ENCODE peak calls at places on chromosomes 16 and 17, in ten cellular contexts. M is NCI-H446; R is activated T-cell treated with anti-CD3 and anti-CD28 coated beads for 24 hours; K is dorsolateral prefrontal cortex; V is stomach; J is NCI-H1436; D is activated naive CD8-positive, alpha-beta T cell treated with anti-CD3 and anti-CD28 coated beads, Interleukin-2, amount 50 U/mL, for 24 hours; X is HTR-8/SVneo; W is astrocyte of the spinal cord; I is GM03348. H is an unnamed sample.

GRCh38 chr17:77826132-77826873 is 132.2 kb upstream of the TNRC6C start:
- DNase-seq in M (no peak), R (no peak), K (peak), V (no peak), J (no peak), D (no peak), X (no peak), W (no peak), I (no peak), H (no peak)

GRCh38 chr17:43018008-43018853 is 4.0 kb downstream of the VAT1 start:
- DNase-seq in M (no peak), R (no peak), K (no peak), V (no peak), J (peak), D (no peak), X (no peak), W (peak), I (no peak), H (no peak)

GRCh38 chr17:38748329-38749221 is at the start of gene PCGF2:
- DNase-seq in M (peak), R (no peak), K (peak), V (peak), J (peak), D (no peak), X (peak), W (peak), I (peak), H (peak)

GRCh38 chr16:180101-180920 is at the start of gene HBQ1:
- DNase-seq in M (no peak), R (no peak), K (no peak), V (no peak), J (peak), D (peak), X (peak), W (peak), I (peak), H (no peak)

GRCh38 chr16:67961551-67961957 is 6.9 kb downstream of the SLC12A4 start:
- DNase-seq in M (no peak), R (no peak), K (no peak), V (peak), J (peak), D (no peak), X (no peak), W (no peak), I (no peak), H (no peak)

GRCh38 chr16:20711277-20711911 is 13.9 kb upstream of the ACSM1 start:
- DNase-seq in M (no peak), R (no peak), K (no peak), V (no peak), J (no peak), D (no peak), X (no peak), W (no peak), I (no peak), H (no peak)

GRCh38 chr17:68054296-68054900 is 18.9 kb downstream of the KPNA2 start:
- DNase-seq in M (no peak), R (no peak), K (no peak), V (peak), J (no peak), D (no peak), X (peak), W (peak), I (peak), H (peak)

GRCh38 chr17:69967910-69968411 is 107.1 kb upstream of the KCNJ16 start:
- DNase-seq in M (no peak), R (no peak), K (no peak), V (no peak), J (no peak), D (no peak), X (no peak), W (peak), I (peak), H (no peak)

GRCh38 chr17:50808413-50808812 is 27.0 kb upstream of the WFIKKN2 start:
- DNase-seq in M (no peak), R (no peak), K (no peak), V (no peak), J (no peak), D (no peak), X (no peak), W (no peak), I (no peak), H (no peak)

GRCh38 chr17:40486513-40487370 is 14.7 kb downstream of the TNS4 start:
- DNase-seq in M (no peak), R (no peak), K (no peak), V (no peak), J (no peak), D (no peak), X (no peak), W (peak), I (peak), H (peak)

GRCh38 chr17:82492647-82493516 is 26.6 kb upstream of the FOXK2 start:
- DNase-seq in M (no peak), R (no peak), K (no peak), V (no peak), J (no peak), D (no peak), X (peak), W (peak), I (peak), H (no peak)

GRCh38 chr16:88358033-88358481 is 24.7 kb upstream of the ZNF469 start:
- DNase-seq in M (no peak), R (no peak), K (no peak), V (no peak), J (no peak), D (no peak), X (no peak), W (no peak), I (no peak), H (no peak)

GRCh38 chr16:1535391-1536291 is 2.2 kb downstream of the TMEM204 start:
- DNase-seq in M (no peak), R (no peak), K (no peak), V (no peak), J (no peak), D (peak), X (no peak), W (peak), I (no peak), H (no peak)

GRCh38 chr17:37025847-37026533 is 77.2 kb downstream of the AATF start:
- DNase-seq in M (no peak), R (no peak), K (no peak), V (no peak), J (no peak), D (no peak), X (no peak), W (no peak), I (no peak), H (no peak)

GRCh38 chr16:26787924-26788323 is 278.8 kb upstream of the C16orf82 start:
- DNase-seq in M (no peak), R (no peak), K (no peak), V (no peak), J (no peak), D (no peak), X (no peak), W (no peak), I (no peak), H (no peak)

GRCh38 chr16:48561960-48562393 is 48.0 kb downstream of the N4BP1 start:
- DNase-seq in M (no peak), R (no peak), K (no peak), V (no peak), J (no peak), D (no peak), X (no peak), W (peak), I (peak), H (no peak)

GRCh38 chr16:81632392-81633146 is 146.5 kb upstream of the PLCG2 start:
- DNase-seq in M (no peak), R (peak), K (no peak), V (peak), J (no peak), D (peak), X (peak), W (peak), I (peak), H (no peak)

GRCh38 chr16:83771306-83771942 is 36.4 kb upstream of the HSBP1 start:
- DNase-seq in M (no peak), R (no peak), K (peak), V (peak), J (no peak), D (no peak), X (no peak), W (no peak), I (no peak), H (no peak)